ENCODE peak calls at places on chromosome 1, in eight cellular contexts. O, Q, W, U, D, V, I and P are unnamed samples.

GRCh38 chr1:180360333-180361075 is 130.4 kb downstream of the LHX4 start:
- DNase-seq in O (peak), Q (no peak), W (no peak), U (no peak), D (no peak), V (no peak), I (no peak), P (no peak)

GRCh38 chr1:97119775-97120174 is 398.2 kb downstream of the PTBP2 start:
- DNase-seq in O (no peak), Q (no peak), W (no peak), U (no peak), D (no peak), V (no peak), I (no peak), P (no peak)

GRCh38 chr1:169924063-169924462 is 30.4 kb upstream of the SCYL3 start:
- DNase-seq in O (no peak), Q (no peak), W (no peak), U (no peak), D (no peak), V (no peak), I (no peak), P (no peak)

GRCh38 chr1:172875892-172876291 is 174.8 kb downstream of the TNFSF18 start:
- DNase-seq in O (no peak), Q (no peak), W (no peak), U (no peak), D (no peak), V (no peak), I (no peak), P (no peak)

GRCh38 chr1:208510192-208510952 is 266.2 kb upstream of the PLXNA2 start:
- DNase-seq in O (peak), Q (no peak), W (no peak), U (no peak), D (no peak), V (no peak), I (no peak), P (no peak)

GRCh38 chr1:14866841-14867626 is 268.5 kb downstream of the KAZN start:
- DNase-seq in O (no peak), Q (no peak), W (no peak), U (no peak), D (no peak), V (no peak), I (no peak), P (no peak)

GRCh38 chr1:60025552-60025951 is 48.0 kb downstream of the C1orf87 start:
- DNase-seq in O (no peak), Q (no peak), W (no peak), U (no peak), D (no peak), V (no peak), I (no peak), P (no peak)

GRCh38 chr1:50724626-50725286 is 235.3 kb downstream of the FAF1 start:
- DNase-seq in O (no peak), Q (no peak), W (no peak), U (no peak), D (peak), V (no peak), I (no peak), P (no peak)

GRCh38 chr1:64623750-64624445 is 121.0 kb upstream of the RAVER2 start:
- DNase-seq in O (peak), Q (no peak), W (no peak), U (no peak), D (no peak), V (no peak), I (no peak), P (peak)

GRCh38 chr1:167671727-167672511 is 41.9 kb downstream of the RCSD1 start:
- DNase-seq in O (no peak), Q (no peak), W (no peak), U (no peak), D (no peak), V (no peak), I (no peak), P (no peak)

GRCh38 chr1:230299148-230300006 is 126.8 kb downstream of the PGBD5 start:
- DNase-seq in O (no peak), Q (no peak), W (peak), U (no peak), D (no peak), V (no peak), I (peak), P (no peak)

GRCh38 chr1:19770436-19771190 is 29.1 kb downstream of the TMCO4 start:
- DNase-seq in O (no peak), Q (no peak), W (no peak), U (no peak), D (no peak), V (no peak), I (no peak), P (no peak)

GRCh38 chr1:35573198-35573775 is at the start of gene TFAP2E:
- DNase-seq in O (peak), Q (no peak), W (no peak), U (peak), D (no peak), V (peak), I (peak), P (no peak)

GRCh38 chr1:228375578-228376261 is 30.9 kb downstream of the TRIM11 start:
- DNase-seq in O (no peak), Q (peak), W (peak), U (peak), D (no peak), V (peak), I (peak), P (peak)

GRCh38 chr1:177185209-177185608 is 14.5 kb downstream of the BRINP2 start:
- DNase-seq in O (peak), Q (no peak), W (no peak), U (no peak), D (no peak), V (no peak), I (no peak), P (no peak)

GRCh38 chr1:175237389-175237788 is 44.8 kb upstream of the KIAA0040 start:
- DNase-seq in O (no peak), Q (no peak), W (no peak), U (no peak), D (no peak), V (no peak), I (no peak), P (no peak)

GRCh38 chr1:235648954-235649721 is 446 bp downstream of the GNG4 start:
- DNase-seq in O (peak), Q (peak), W (no peak), U (peak), D (peak), V (peak), I (peak), P (no peak)

GRCh38 chr1:38586993-38587646 is 272.5 kb downstream of the RRAGC start:
- DNase-seq in O (peak), Q (peak), W (peak), U (peak), D (peak), V (peak), I (peak), P (no peak)

GRCh38 chr1:218557731-218558130 is 212.6 kb downstream of the TGFB2 start:
- DNase-seq in O (no peak), Q (no peak), W (no peak), U (no peak), D (no peak), V (no peak), I (no peak), P (no peak)

GRCh38 chr1:51310871-51311613 is 19.3 kb downstream of the TTC39A start:
- DNase-seq in O (no peak), Q (no peak), W (no peak), U (no peak), D (no peak), V (no peak), I (no peak), P (no peak)

GRCh38 chr1:109193653-109194590 is 19.8 kb upstream of the SARS1 start:
- DNase-seq in O (no peak), Q (no peak), W (no peak), U (no peak), D (peak), V (peak), I (no peak), P (no peak)

GRCh38 chr1:44036409-44037111 is 5.3 kb upstream of the SLC6A9 start:
- DNase-seq in O (peak), Q (no peak), W (peak), U (peak), D (peak), V (peak), I (no peak), P (no peak)

GRCh38 chr1:200411406-200412257 is 1.8 kb upstream of the ZNF281 start:
- DNase-seq in O (no peak), Q (no peak), W (peak), U (no peak), D (no peak), V (no peak), I (no peak), P (no peak)

GRCh38 chr1:227788279-227789041 is 27.0 kb upstream of the PRSS38 start:
- DNase-seq in O (peak), Q (peak), W (peak), U (peak), D (peak), V (peak), I (peak), P (peak)

GRCh38 chr1:15584489-15585363 is at the start of gene AGMAT:
- DNase-seq in O (peak), Q (peak), W (peak), U (no peak), D (peak), V (peak), I (peak), P (no peak)

GRCh38 chr1:109619655-109620395 is at the start of gene AMPD2:
- DNase-seq in O (peak), Q (peak), W (peak), U (peak), D (peak), V (peak), I (peak), P (no peak)

GRCh38 chr1:11307837-11308236 is 34.8 kb downstream of the UBIAD1 start:
- DNase-seq in O (no peak), Q (no peak), W (no peak), U (no peak), D (no peak), V (no peak), I (no peak), P (no peak)

GRCh38 chr1:187336769-187337168 is 508.0 kb downstream of the PLA2G4A start:
- DNase-seq in O (no peak), Q (no peak), W (no peak), U (no peak), D (no peak), V (no peak), I (no peak), P (no peak)

GRCh38 chr1:47231314-47232186 is 475 bp downstream of the TAL1 start:
- DNase-seq in O (peak), Q (no peak), W (no peak), U (peak), D (peak), V (no peak), I (no peak), P (no peak)

GRCh38 chr1:59061876-59062275 is 235.0 kb upstream of the FGGY start:
- DNase-seq in O (peak), Q (no peak), W (no peak), U (peak), D (no peak), V (no peak), I (no peak), P (no peak)

GRCh38 chr1:27554777-27555699 is 48.9 kb downstream of the AHDC1 start:
- DNase-seq in O (no peak), Q (no peak), W (no peak), U (no peak), D (no peak), V (no peak), I (no peak), P (no peak)

GRCh38 chr1:99672022-99672421 is 26.1 kb downstream of the PALMD start:
- DNase-seq in O (no peak), Q (no peak), W (no peak), U (no peak), D (no peak), V (no peak), I (no peak), P (no peak)
- H3K4me3 ChIP-seq in O (no peak), Q (no peak), W (no peak), U (no peak), D (no peak), V (no peak), I (no peak), P (no peak)

DNA sequence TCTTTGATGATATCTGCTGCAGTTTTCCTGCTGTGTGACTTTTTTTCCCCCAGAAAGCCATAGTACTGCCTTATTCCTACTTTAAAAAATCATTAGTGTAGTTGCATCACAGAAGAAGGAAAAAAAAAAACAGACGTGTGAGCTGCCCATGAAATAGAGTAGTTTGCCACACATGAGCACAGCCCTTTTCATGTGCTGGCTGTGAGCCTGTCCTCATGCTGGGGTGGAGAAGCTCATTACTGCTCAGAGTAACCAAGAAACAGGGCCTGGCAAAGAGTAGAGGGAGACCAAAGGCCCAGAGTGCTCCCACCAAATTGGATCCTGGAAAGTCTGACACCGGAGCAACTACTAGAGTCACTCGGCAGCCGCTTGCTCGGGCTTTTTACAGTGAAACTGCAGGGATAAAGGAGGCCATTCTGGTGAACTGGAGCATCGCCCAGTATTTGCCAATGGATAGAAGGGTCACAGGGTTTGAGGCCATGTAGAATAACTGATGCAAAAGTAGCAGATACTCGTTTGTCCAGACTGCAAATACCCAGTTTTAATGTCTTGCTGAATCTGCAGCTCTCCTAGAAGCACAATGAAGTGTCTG is 64.4 kb upstream of the BARHL2 start:
- DNase-seq in O (no peak), Q (no peak), W (no peak), U (no peak), D (no peak), V (no peak), I (no peak), P (no peak)
- H3K4me3 ChIP-seq in O (no peak), Q (no peak), W (no peak), U (no peak), D (no peak), V (no peak), I (no peak), P (no peak)

DNA sequence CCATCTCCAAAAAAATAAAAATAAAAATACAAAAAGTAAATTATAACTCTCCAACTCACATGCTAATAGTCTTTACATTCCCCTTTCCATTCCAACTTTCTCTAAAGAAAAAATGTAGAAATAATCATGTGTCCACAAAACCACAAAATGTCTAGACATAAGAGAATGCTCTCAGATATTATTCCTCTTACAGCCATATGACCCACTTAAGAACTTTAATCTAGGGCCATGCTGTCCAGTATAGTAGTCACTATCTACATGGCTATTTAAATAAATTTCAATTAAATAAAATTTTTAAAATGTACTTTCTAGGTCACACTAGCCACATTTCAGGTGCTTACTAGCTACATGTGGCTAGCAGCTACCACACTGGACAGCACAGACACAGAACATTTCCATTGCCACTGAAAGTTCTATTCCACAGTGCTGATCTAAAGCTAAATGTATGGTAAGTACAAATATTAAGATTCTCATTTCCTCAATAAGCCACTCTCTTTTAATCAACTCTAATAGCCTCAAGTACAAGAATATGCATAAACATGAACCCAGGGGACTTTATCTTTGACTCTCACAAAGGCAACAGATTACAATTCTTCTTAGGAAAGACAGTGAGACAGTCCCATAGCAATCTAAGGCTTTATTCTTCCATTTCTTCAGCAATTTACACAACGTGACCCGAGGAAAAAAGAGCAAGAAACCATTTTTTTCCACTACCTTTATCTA is 138.6 kb downstream of the RERE start:
- DNase-seq in O (no peak), Q (no peak), W (no peak), U (no peak), D (no peak), V (no peak), I (no peak), P (no peak)
- H3K4me3 ChIP-seq in O (no peak), Q (no peak), W (no peak), U (no peak), D (no peak), V (no peak), I (no peak), P (no peak)

GRCh38 chr1:160578175-160578693 is 1.1 kb downstream of the CD84 start:
- DNase-seq in O (no peak), Q (no peak), W (no peak), U (no peak), D (no peak), V (no peak), I (no peak), P (no peak)
- H3K4me3 ChIP-seq in O (no peak), Q (peak), W (peak), U (no peak), D (peak), V (peak), I (peak), P (no peak)

GRCh38 chr1:241848680-241849344 is 808 bp downstream of the EXO1 start:
- DNase-seq in O (no peak), Q (no peak), W (no peak), U (no peak), D (no peak), V (no peak), I (no peak), P (no peak)

GRCh38 chr1:241847540-241847795 is 536 bp upstream of the EXO1 start:
- DNase-seq in O (no peak), Q (no peak), W (no peak), U (no peak), D (no peak), V (no peak), I (no peak), P (no peak)

GRCh38 chr1:241846375-241846774 is 1.6 kb upstream of the EXO1 start:
- DNase-seq in O (no peak), Q (no peak), W (no peak), U (no peak), D (no peak), V (no peak), I (no peak), P (no peak)

GRCh38 chr1:241847796-241848668 is at the start of gene EXO1:
- DNase-seq in O (peak), Q (peak), W (peak), U (peak), D (peak), V (peak), I (peak), P (peak)

GRCh38 chr1:241846862-241847539 is 1.0 kb upstream of the EXO1 start:
- DNase-seq in O (no peak), Q (no peak), W (no peak), U (no peak), D (no peak), V (no peak), I (no peak), P (no peak)
- H3K4me3 ChIP-seq in O (peak), Q (peak), W (peak), U (no peak), D (peak), V (peak), I (peak), P (peak)

DNA sequence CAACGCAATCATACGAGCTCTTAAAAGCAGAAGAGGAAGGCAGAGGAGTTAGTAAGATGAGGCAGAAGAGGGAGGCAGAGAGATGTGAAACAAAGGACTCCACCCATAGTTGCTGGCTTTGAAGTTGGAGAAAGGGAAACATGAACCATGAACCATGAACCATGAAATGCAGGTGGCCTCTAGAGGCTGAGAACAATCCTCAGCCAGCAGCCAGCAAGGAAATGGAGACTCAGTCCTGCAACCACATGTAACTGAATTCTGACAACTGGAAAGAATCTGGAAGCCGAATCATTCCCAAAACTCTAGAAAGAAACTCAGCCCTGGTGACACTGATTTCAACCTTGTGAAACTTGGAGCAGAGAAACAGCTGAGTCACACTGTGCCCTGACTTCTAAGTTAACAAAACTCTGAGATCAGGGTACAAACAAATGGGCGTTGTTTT is 10.1 kb downstream of the DIPK1A start:
- DNase-seq in O (peak), Q (no peak), W (no peak), U (no peak), D (peak), V (no peak), I (no peak), P (no peak)
- H3K4me3 ChIP-seq in O (peak), Q (no peak), W (no peak), U (no peak), D (peak), V (no peak), I (no peak), P (no peak)

GRCh38 chr1:70641868-70642267 is 230.8 kb downstream of the CTH start:
- DNase-seq in O (no peak), Q (no peak), W (no peak), U (no peak), D (no peak), V (no peak), I (no peak), P (no peak)
- H3K4me3 ChIP-seq in O (no peak), Q (no peak), W (no peak), U (no peak), D (no peak), V (no peak), I (no peak), P (no peak)

DNA sequence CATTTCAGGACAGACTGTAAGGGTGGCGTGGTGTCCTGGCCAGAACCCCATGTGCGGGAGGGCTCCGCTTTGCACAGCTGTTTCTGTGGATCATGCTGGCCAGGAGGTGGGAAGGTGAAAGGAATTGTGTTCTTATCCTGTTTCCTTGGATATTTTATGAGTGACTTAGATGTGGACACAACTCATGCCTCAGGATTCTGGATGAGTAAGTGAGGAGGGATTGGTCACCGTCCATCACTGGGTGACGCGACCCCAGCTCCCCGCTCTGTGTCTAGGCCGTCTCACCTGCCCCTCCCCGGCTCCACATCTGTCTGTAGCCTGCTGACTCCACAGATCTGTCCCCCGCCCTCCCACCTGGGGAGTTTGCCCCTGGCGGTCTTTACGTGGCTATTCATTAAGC is 48.8 kb downstream of the PIK3CD start:
- DNase-seq in O (peak), Q (no peak), W (no peak), U (no peak), D (no peak), V (no peak), I (no peak), P (peak)
- H3K4me3 ChIP-seq in O (no peak), Q (no peak), W (no peak), U (no peak), D (no peak), V (no peak), I (no peak), P (no peak)